ENCODE peak calls at places on chromosomes 12 and 14, in six cellular contexts. R, J, I, K, W and H are unnamed samples.

GRCh38 chr12:127078577-127079350 is 1188.2 kb upstream of the TMEM132C start:
- DNase-seq in K (no peak), J (no peak), I (no peak), W (no peak), R (no peak), H (no peak)

GRCh38 chr12:122593910-122594309 is 66.9 kb downstream of the KNTC1 start:
- DNase-seq in R (no peak), J (no peak), I (no peak), W (no peak), K (no peak), H (no peak)

GRCh38 chr14:102316746-102317563 is 2.6 kb upstream of the ZNF839 start:
- DNase-seq in R (peak), J (peak), K (peak), W (peak), I (peak), H (peak)

GRCh38 chr12:93614917-93615596 is 42.6 kb downstream of the SOCS2 start:
- DNase-seq in J (no peak), W (no peak), R (no peak), K (no peak), I (no peak), H (no peak)

GRCh38 chr12:495466-495865 is 35.7 kb downstream of the B4GALNT3 start:
- DNase-seq in J (no peak), I (no peak), K (no peak), W (peak), R (no peak), H (no peak)

GRCh38 chr14:71487941-71488340 is 444.3 kb upstream of the RGS6 start:
- DNase-seq in K (no peak), I (no peak), W (no peak), J (no peak), R (no peak), H (no peak)

GRCh38 chr12:132610051-132610759 is at the start of gene LRCOL1:
- DNase-seq in W (no peak), R (no peak), K (peak), I (no peak), J (peak), H (no peak)

GRCh38 chr14:68333265-68333664 is 459.6 kb downstream of the ZFP36L1 start:
- DNase-seq in J (no peak), K (no peak), I (no peak), W (no peak), R (no peak), H (no peak)

GRCh38 chr12:93287152-93287551 is 90.6 kb upstream of the NUDT4 start:
- DNase-seq in K (no peak), I (no peak), W (no peak), R (no peak), J (no peak), H (no peak)

GRCh38 chr12:1978078-1978477 is 26.2 kb downstream of the DCP1B start:
- DNase-seq in K (no peak), R (peak), J (no peak), I (no peak), W (no peak), H (no peak)

GRCh38 chr12:96015672-96016071 is 19.5 kb upstream of the HAL start:
- DNase-seq in K (no peak), W (peak), I (no peak), J (no peak), R (no peak), H (no peak)

GRCh38 chr12:2606186-2606910 is 188.4 kb upstream of the FKBP4 start:
- DNase-seq in R (no peak), W (no peak), I (no peak), J (no peak), K (no peak), H (no peak)

GRCh38 chr12:50058743-50059312 is 1.4 kb downstream of the ASIC1 start:
- DNase-seq in I (no peak), J (no peak), R (no peak), W (no peak), K (no peak), H (no peak)

GRCh38 chr12:112750971-112751370 is 40.6 kb upstream of the RPH3A start:
- DNase-seq in I (no peak), K (no peak), W (no peak), R (no peak), J (no peak), H (no peak)

GRCh38 chr12:18849080-18849479 is 111.2 kb downstream of the CAPZA3 start:
- DNase-seq in K (no peak), R (no peak), J (peak), W (no peak), I (no peak), H (no peak)

GRCh38 chr14:100565650-100566049 is 21.6 kb downstream of the BEGAIN start:
- DNase-seq in R (no peak), I (no peak), K (no peak), W (no peak), J (no peak), H (no peak)

GRCh38 chr12:93794738-93795137 is 117.6 kb downstream of the CRADD start:
- DNase-seq in K (no peak), R (no peak), I (no peak), J (no peak), W (no peak), H (no peak)

GRCh38 chr12:68521321-68521839 is 89.3 kb upstream of the RAP1B start:
- DNase-seq in I (no peak), K (no peak), W (no peak), J (peak), R (no peak), H (no peak)

GRCh38 chr12:52870361-52871290 is 21.8 kb upstream of the KRT78 start:
- DNase-seq in J (no peak), I (peak), W (peak), R (no peak), K (peak), H (peak)

GRCh38 chr12:76554411-76555225 is 5.0 kb downstream of the OSBPL8 start:
- DNase-seq in J (no peak), W (no peak), I (no peak), K (no peak), R (no peak), H (no peak)

GRCh38 chr14:100250732-100251465 is 12.0 kb downstream of the YY1 start:
- DNase-seq in J (no peak), W (no peak), I (no peak), K (no peak), R (no peak), H (no peak)

GRCh38 chr14:64707661-64708060 is 3.4 kb downstream of the PLEKHG3 start:
- DNase-seq in K (no peak), J (peak), I (no peak), W (no peak), R (no peak), H (no peak)

GRCh38 chr14:71665157-71665556 is 267.1 kb upstream of the RGS6 start:
- DNase-seq in W (no peak), I (no peak), K (no peak), J (no peak), R (no peak), H (no peak)

GRCh38 chr14:91255026-91255695 is 10.7 kb upstream of the GPR68 start:
- DNase-seq in R (no peak), K (no peak), W (no peak), J (no peak), I (no peak), H (no peak)
- H3K27ac ChIP-seq in R (no peak), K (no peak), W (peak), J (no peak), I (no peak), H (no peak)

GRCh38 chr14:51862839-51863235 is 2.4 kb downstream of the GNG2 start:
- DNase-seq in W (no peak), R (no peak), K (no peak), J (no peak), I (no peak), H (no peak)

GRCh38 chr14:51862171-51862838 is 1.9 kb downstream of the GNG2 start:
- DNase-seq in W (no peak), R (no peak), K (no peak), J (no peak), I (no peak), H (no peak)

GRCh38 chr14:51860836-51861583 is 598 bp downstream of the GNG2 start:
- DNase-seq in K (no peak), I (no peak), R (no peak), J (no peak), W (no peak), H (no peak)

GRCh38 chr14:51859136-51859535 is 1.3 kb upstream of the GNG2 start:
- DNase-seq in W (no peak), I (no peak), K (no peak), J (no peak), R (no peak), H (no peak)

DNA sequence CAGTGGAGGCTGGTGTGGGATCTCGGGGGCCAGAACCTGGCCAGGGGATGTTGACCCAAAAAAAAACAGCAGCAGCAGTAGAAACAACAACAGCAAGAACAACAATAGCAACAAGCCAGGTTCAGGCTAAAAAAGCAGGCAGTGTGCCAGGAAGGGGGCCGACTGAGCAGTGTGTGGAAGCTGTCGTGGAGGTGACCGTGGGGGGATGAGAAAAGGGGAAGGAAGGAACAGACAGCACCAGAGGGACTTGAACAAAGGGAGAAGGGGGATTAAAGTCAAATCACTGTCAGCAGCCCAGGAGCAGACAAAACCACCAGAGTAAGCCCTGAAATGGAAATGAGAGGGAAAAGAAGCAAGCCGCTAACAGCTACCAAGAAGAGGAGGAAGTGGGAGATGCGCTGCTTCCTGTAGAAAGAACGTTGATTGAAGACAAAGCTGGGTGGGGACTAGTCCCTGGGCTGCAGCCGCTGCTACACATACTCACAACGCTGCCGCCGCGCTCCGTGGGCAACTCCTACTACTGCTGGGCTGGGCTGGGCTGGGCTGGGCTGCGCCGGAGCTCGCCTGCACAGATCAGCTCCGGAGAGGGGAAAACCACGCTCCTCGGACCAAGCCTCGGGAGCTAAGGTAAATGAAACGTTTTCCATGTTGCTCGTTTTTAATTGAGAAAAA is at the start of gene GNG2:
- DNase-seq in K (peak), W (peak), J (no peak), R (peak), I (peak), H (peak)
- H3K27ac ChIP-seq in K (peak), W (peak), J (peak), R (peak), I (peak), H (no peak)

DNA sequence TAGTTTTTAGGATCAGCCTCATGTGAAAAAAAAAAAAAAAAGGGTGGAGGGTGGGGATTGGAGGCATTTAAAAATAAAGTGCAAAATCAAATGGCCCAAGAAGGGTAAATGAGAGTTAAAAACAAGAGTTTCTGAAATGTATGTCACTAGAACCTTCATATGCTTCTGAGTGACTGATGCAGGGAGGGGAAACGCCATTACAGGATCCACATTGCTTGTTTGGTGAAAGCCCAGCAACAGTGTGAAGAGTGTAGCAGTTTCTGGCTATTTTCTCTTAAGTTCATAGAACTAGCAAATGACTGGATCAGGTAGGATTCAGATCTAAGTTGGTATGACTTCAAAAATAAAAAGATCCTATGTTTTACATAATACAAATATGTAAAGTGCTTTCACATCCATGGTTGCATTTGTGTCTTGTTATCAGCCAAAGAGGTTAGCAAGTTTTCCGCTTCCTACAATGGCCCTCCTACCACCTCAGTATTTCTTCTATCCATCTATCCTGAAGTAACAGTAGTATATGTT is 2.9 kb downstream of the CHPT1 start:
- DNase-seq in W (no peak), J (no peak), I (no peak), R (no peak), K (no peak), H (no peak)
- H3K27ac ChIP-seq in W (peak), J (no peak), I (no peak), R (no peak), K (no peak), H (no peak)

DNA sequence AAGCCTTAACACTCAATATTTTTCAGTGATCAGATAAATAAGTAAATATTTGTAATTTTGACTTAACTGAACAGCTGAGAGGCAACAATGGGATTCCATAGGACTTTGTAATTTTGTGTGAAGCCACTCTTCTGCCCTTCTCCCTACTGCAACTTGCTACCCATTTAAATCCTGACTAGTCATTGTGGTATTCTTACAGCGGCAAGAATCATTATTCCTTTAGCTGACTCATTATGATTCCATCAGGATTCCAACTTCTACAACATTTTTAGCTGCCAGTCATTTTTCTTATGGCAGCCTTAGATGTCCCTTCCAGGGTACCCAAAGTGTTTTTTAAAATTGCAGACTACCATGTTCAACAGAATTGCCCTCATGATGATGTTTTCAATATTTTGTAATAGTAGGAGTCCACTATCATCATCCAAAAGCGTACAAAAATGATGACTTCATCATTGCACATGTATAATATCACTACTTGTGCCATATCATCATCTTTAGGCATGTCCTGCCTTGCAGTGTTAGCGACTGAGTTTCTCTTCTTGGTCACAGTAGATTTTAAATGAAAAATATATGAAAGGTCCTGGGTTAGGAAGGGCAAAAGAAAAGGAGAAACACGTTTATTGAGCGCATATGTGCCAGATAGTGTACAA is 5.1 kb upstream of the MAGOHB start:
- DNase-seq in K (no peak), R (no peak), J (peak), I (no peak), W (no peak), H (no peak)
- H3K27ac ChIP-seq in K (no peak), R (no peak), J (peak), I (no peak), W (no peak), H (no peak)

GRCh38 chr12:8065991-8066594 is at the start of gene C3AR1:
- DNase-seq in I (peak), K (no peak), W (no peak), R (no peak), J (no peak), H (no peak)

DNA sequence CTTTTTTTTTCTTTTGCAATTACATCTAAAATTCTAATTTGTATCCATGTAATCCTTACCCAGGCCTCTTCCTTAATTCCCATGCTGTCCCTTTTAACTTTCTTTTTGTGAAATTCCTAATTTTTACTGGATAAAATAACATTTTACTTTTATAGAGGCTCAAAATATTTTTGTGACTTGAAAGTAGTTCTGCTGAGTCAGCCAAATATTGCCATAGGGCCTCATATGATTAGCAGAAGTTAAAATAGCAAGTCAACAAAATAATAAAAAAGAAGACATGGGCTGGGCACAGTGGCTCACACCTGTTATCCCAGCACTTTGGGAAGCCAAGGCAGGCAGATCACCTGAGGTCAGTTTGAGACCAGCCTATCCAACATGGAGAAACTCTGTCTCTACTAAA is 2.0 kb downstream of the C3AR1 start:
- DNase-seq in I (no peak), R (no peak), K (no peak), J (no peak), W (no peak), H (no peak)
- H3K27ac ChIP-seq in I (no peak), R (no peak), K (no peak), J (no peak), W (peak), H (no peak)

GRCh38 chr12:82876075-82876474 is 189.4 kb downstream of the TMTC2 start:
- DNase-seq in J (no peak), I (no peak), K (no peak), W (no peak), R (no peak), H (no peak)
- H3K27ac ChIP-seq in J (no peak), I (no peak), K (no peak), W (no peak), R (no peak), H (no peak)

GRCh38 chr12:130577348-130577747 is 138.8 kb downstream of the RIMBP2 start:
- DNase-seq in I (no peak), K (no peak), J (no peak), W (no peak), R (no peak), H (no peak)
- H3K27ac ChIP-seq in I (no peak), K (no peak), J (no peak), W (no peak), R (no peak), H (no peak)

GRCh38 chr14:91062600-91062999 is 2.2 kb upstream of the RPS6KA5 start:
- DNase-seq in K (no peak), J (no peak), I (no peak), W (no peak), R (no peak), H (no peak)
- H3K27ac ChIP-seq in K (no peak), J (no peak), I (peak), W (no peak), R (no peak), H (no peak)

GRCh38 chr12:6962285-6963015 is 8.0 kb downstream of the PHB2 start:
- DNase-seq in J (no peak), I (no peak), K (peak), W (peak), R (no peak), H (no peak)

GRCh38 chr12:6961695-6962284 is 8.7 kb downstream of the PHB2 start:
- DNase-seq in J (no peak), R (peak), K (peak), W (peak), I (no peak), H (peak)

GRCh38 chr12:6963741-6964446 is 6.6 kb downstream of the PHB2 start:
- DNase-seq in K (peak), R (no peak), I (no peak), W (no peak), J (no peak), H (no peak)

GRCh38 chr12:6964605-6965025 is 5.8 kb downstream of the PHB2 start:
- DNase-seq in W (no peak), I (no peak), R (no peak), J (no peak), K (no peak), H (no peak)

DNA sequence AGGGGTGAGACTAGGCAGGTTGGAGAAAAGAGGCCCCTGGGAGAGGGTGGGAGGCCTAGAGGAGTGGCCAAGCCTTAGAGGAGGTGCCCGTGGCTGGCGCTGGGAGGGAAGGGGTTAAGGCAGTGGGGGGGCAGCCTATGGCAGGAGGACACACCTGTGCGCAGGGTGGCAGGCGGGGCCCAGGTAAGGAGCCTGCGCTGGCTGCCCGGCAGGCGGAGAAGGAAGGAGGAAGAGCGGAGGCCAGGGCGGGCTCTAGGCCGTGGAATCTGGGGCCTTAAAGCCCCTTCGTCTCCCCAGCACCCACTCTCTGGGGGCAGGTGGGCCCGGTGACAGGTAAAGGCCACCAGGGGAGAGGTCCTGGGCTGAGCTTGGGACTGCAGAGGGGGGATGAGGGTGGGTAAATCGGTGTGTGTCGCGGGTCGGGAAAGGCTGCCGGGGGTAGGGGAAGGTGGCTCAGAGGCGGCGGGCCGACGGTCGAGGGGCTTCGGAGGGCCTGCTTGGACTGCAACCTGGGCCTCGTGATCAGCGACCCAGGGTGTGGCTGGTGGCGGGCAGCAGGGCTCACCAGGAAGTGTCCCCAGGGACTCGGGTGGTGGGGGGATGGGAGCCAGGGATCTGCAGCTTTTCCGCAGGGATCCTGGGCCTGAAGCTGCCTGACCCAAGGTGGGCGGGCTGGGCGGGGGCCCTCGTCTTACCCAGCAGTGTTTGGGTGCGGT is 7.3 kb downstream of the PHB2 start:
- DNase-seq in K (peak), R (no peak), I (no peak), W (peak), J (no peak), H (no peak)
- H3K27ac ChIP-seq in K (peak), R (peak), I (no peak), W (peak), J (no peak), H (no peak)